ENCODE peak calls at places on chromosomes 7 and 10, in nine cellular contexts. X is K562, R is tibial nerve, T is suprapubic skin, U is stomach, I is sigmoid colon, G is transverse colon, W is upper lobe of left lung, Q is esophagus muscularis mucosa. M is an unnamed sample.
A peak's percentile ranks its signal among the peaks of the same experiment; 100 is the strongest.

GRCh38 chr7:151993977-151994676 is 31.3 kb upstream of the GALNT11 start:
- DNase-seq in X (no peak), R (no peak), T (no peak), U (no peak), I (no peak), G (no peak), W (no peak), Q (no peak), M (no peak)

GRCh38 chr7:159032310-159032709 is 112.4 kb downstream of the VIPR2 start:
- DNase-seq in X (no peak), R (no peak), T (peak; percentile 53), U (peak; percentile 24), I (peak; percentile 77), G (peak; percentile 10), W (no peak), Q (peak; percentile 77), M (peak; percentile 40)

GRCh38 chr7:665751-666453 is 60.6 kb upstream of the DNAAF5 start:
- DNase-seq in X (no peak), R (no peak), T (no peak), U (no peak), I (peak; percentile 86), G (no peak), W (no peak), Q (no peak), M (peak; percentile 59)

GRCh38 chr10:82399850-82400249 is 524.9 kb downstream of the NRG3 start:
- DNase-seq in X (no peak), R (no peak), T (no peak), U (no peak), I (no peak), G (no peak), W (no peak), Q (no peak), M (no peak)

GRCh38 chr7:50450691-50451051 is 521 bp upstream of the FIGNL1 start:
- DNase-seq in X (no peak), R (no peak), T (no peak), U (no peak), I (no peak), G (peak; percentile 16), W (no peak), Q (no peak), M (peak; percentile 31)

GRCh38 chr10:106410331-106410730 is 754.2 kb downstream of the SORCS1 start:
- DNase-seq in X (no peak), R (no peak), T (no peak), U (no peak), I (no peak), G (no peak), W (no peak), Q (no peak), M (no peak)

GRCh38 chr10:2049560-2049959 is 312.2 kb upstream of the ADARB2 start:
- DNase-seq in X (no peak), R (no peak), T (no peak), U (no peak), I (no peak), G (no peak), W (no peak), Q (no peak), M (no peak)

GRCh38 chr10:132757171-132757570 is 28.8 kb downstream of the NKX6-2 start:
- DNase-seq in X (no peak), R (no peak), T (no peak), U (no peak), I (no peak), G (no peak), W (no peak), Q (no peak), M (no peak)

GRCh38 chr10:7968510-7968909 is 86.0 kb upstream of the GATA3 start:
- DNase-seq in X (no peak), R (no peak), T (no peak), U (no peak), I (no peak), G (no peak), W (no peak), Q (no peak), M (no peak)

GRCh38 chr7:2628891-2629290 is 2.9 kb upstream of the TTYH3 start:
- DNase-seq in X (no peak), R (no peak), T (no peak), U (no peak), I (no peak), G (no peak), W (no peak), Q (no peak), M (no peak)

GRCh38 chr7:149460493-149461330 is at the start of gene ZNF777:
- DNase-seq in X (peak; percentile 93), R (peak; percentile 66), T (peak; percentile 92), U (peak; percentile 87), I (peak; percentile 92), G (peak; percentile 86), W (peak; percentile 85), Q (peak; percentile 93), M (peak; percentile 72)

GRCh38 chr10:90742189-90742588 is 115.7 kb downstream of the HTR7 start:
- DNase-seq in X (no peak), R (no peak), T (no peak), U (no peak), I (no peak), G (no peak), W (no peak), Q (no peak), M (no peak)

GRCh38 chr10:30057421-30057841 is 2.0 kb downstream of the JCAD start:
- DNase-seq in X (no peak), R (no peak), T (no peak), U (no peak), I (no peak), G (no peak), W (no peak), Q (no peak), M (no peak)

GRCh38 chr10:89414146-89414878 is at the start of gene IFIT5:
- DNase-seq in X (peak; percentile 44), R (peak; percentile 32), T (peak; percentile 87), U (peak; percentile 67), I (peak; percentile 88), G (peak; percentile 68), W (peak; percentile 75), Q (peak; percentile 96), M (peak; percentile 85)

GRCh38 chr10:102069066-102069465 is 3.9 kb downstream of the HPS6 start:
- DNase-seq in X (no peak), R (no peak), T (no peak), U (no peak), I (no peak), G (no peak), W (peak; percentile 28), Q (no peak), M (no peak)

GRCh38 chr10:69222157-69223027 is 2.3 kb downstream of the HKDC1 start:
- DNase-seq in X (peak; percentile 89), R (no peak), T (no peak), U (peak; percentile 71), I (no peak), G (peak; percentile 92), W (peak; percentile 87), Q (no peak), M (no peak)

GRCh38 chr10:119549247-119549999 is 6.9 kb upstream of the RGS10 start:
- DNase-seq in X (no peak), R (no peak), T (no peak), U (no peak), I (no peak), G (no peak), W (no peak), Q (no peak), M (no peak)

GRCh38 chr10:85293483-85293882 is 965.1 kb downstream of the CCSER2 start:
- DNase-seq in X (no peak), R (no peak), T (no peak), U (no peak), I (no peak), G (no peak), W (no peak), Q (no peak), M (no peak)

GRCh38 chr10:122127943-122128342 is 139.0 kb downstream of the TACC2 start:
- DNase-seq in X (no peak), R (no peak), T (no peak), U (no peak), I (no peak), G (no peak), W (no peak), Q (no peak), M (no peak)

GRCh38 chr10:68517188-68517587 is 10.1 kb downstream of the SLC25A16 start:
- DNase-seq in X (no peak), R (no peak), T (peak; percentile 8), U (no peak), I (no peak), G (no peak), W (no peak), Q (no peak), M (no peak)

GRCh38 chr7:23105086-23105643 is 420 bp upstream of the KLHL7 start:
- DNase-seq in X (no peak), R (no peak), T (no peak), U (no peak), I (no peak), G (no peak), W (no peak), Q (no peak), M (no peak)
- TF ChIP-seq EP300 in X (no peak), R (no peak), T (no peak), U (no peak), I (no peak), G (no peak), W (no peak), Q (no peak), M (no peak)

DNA sequence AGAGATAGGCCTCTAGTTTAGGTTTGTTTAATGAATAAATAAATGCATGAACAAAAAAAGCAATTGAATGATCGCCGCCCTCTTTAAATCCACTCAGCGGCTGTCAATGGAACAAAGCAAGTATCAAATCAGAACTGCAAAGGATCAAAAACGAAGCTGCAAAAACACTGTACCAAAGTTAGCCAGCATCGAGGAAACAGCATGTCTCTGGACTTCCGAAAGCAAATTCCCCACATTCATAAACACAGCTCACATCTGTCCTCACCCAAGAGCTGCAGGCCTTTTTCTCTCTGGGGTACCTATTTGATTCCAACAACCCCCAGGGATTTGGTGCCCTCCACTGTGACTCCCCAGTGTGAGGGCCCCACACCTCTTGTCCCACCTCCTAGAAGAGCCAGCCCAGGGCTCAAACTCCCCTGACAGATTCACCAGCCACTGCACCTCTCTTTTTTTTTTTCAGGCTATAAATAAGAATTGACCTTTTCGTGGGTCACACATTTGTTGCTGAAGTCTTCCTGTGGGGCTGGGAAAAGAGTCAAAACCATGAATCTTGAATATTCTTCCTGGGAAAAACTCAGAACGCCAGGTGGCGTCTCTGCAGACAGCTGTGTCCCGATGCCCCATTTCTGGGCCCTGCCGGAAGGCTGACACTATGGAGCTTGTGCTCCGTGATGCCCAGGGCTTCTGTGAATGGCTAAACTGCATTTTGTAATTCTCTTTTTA is 51.8 kb downstream of the HSPA12A start:
- DNase-seq in X (no peak), R (no peak), T (no peak), U (no peak), I (peak; percentile 70), G (no peak), W (no peak), Q (no peak), M (peak; percentile 67)
- TF ChIP-seq CTCF in X (peak; percentile 30), R (peak; percentile 67), T (no peak), U (no peak), I (peak; percentile 21), G (no peak), W (no peak), Q (peak; percentile 45), M (peak; percentile 59)

GRCh38 chr7:47342646-47343045 is 239.3 kb downstream of the TNS3 start:
- DNase-seq in X (no peak), R (no peak), T (peak; percentile 57), U (peak; percentile 33), I (no peak), G (peak; percentile 3), W (peak; percentile 17), Q (no peak), M (no peak)
- H3K36me3 ChIP-seq in X (no peaks in the 10 kb centered on the region), R (peaks cover 19% of the 10 kb centered on the region), T (peaks cover 15% of the 10 kb centered on the region), U (peaks cover 16% of the 10 kb centered on the region), I (no peaks in the 10 kb centered on the region), G (no peaks in the 10 kb centered on the region), W (peaks cover 18% of the 10 kb centered on the region), Q (no peaks in the 10 kb centered on the region), M (no peaks in the 10 kb centered on the region)

GRCh38 chr7:18792866-18793595 is 297.5 kb downstream of the HDAC9 start:
- DNase-seq in X (no peak), R (peak; percentile 14), T (no peak), U (no peak), I (no peak), G (no peak), W (no peak), Q (no peak), M (no peak)
- TF ChIP-seq EP300 in X (no peak), R (no peak), T (no peak), U (no peak), I (no peak), G (no peak), W (no peak), Q (no peak), M (no peak)